ENCODE peak calls at places on chromosomes 11 and 22, in seven cellular contexts. M, W, Y, G, A, Z and F are unnamed samples. For H3K9me3, the result is how much of the 10 kb centered on the place peaks cover.

GRCh38 chr22:38481871-38482332 is 14.0 kb downstream of the KDELR3 start:
- DNase-seq in M (no peak), W (no peak), Y (no peak), G (no peak), A (no peak), Z (no peak), F (no peak)

GRCh38 chr22:27405672-27406388 is 395.7 kb downstream of the MN1 start:
- DNase-seq in M (peak), W (peak), Y (peak), G (peak), A (peak), Z (peak), F (peak)

GRCh38 chr22:35380013-35380412 is 883 bp upstream of the HMOX1 start:
- DNase-seq in M (no peak), W (no peak), Y (no peak), G (no peak), A (no peak), Z (no peak), F (no peak)

GRCh38 chr22:27133951-27134664 is 476.7 kb downstream of the MIAT start:
- DNase-seq in M (no peak), W (no peak), Y (no peak), G (no peak), A (no peak), Z (no peak), F (no peak)

GRCh38 chr22:26708256-26709009 is 51.0 kb downstream of the MIAT start:
- DNase-seq in M (no peak), W (no peak), Y (no peak), G (no peak), A (no peak), Z (no peak), F (no peak)

GRCh38 chr22:46013460-46014416 is 36.8 kb upstream of the WNT7B start:
- DNase-seq in M (peak), W (peak), Y (peak), G (peak), A (peak), Z (peak), F (peak)

GRCh38 chr11:79456501-79456900 is 15.7 kb upstream of the TENM4 start:
- DNase-seq in M (no peak), W (no peak), Y (no peak), G (no peak), A (no peak), Z (no peak), F (no peak)

GRCh38 chr11:11620251-11620965 is 1.4 kb downstream of the GALNT18 start:
- DNase-seq in M (peak), W (peak), Y (peak), G (peak), A (peak), Z (peak), F (no peak)

GRCh38 chr22:28019881-28020861 is 101.1 kb upstream of the PITPNB start:
- DNase-seq in M (peak), W (peak), Y (peak), G (peak), A (peak), Z (peak), F (peak)

GRCh38 chr11:132205006-132205405 is 834.6 kb downstream of the NTM start:
- DNase-seq in M (no peak), W (no peak), Y (no peak), G (no peak), A (no peak), Z (no peak), F (no peak)

GRCh38 chr11:3981084-3981633 is 113.4 kb upstream of the RRM1 start:
- DNase-seq in M (no peak), W (no peak), Y (no peak), G (no peak), A (no peak), Z (no peak), F (no peak)

GRCh38 chr11:13320688-13321087 is 43.1 kb downstream of the BMAL1 start:
- DNase-seq in M (no peak), W (no peak), Y (no peak), G (no peak), A (no peak), Z (no peak), F (no peak)

GRCh38 chr11:10885703-10886363 is 28.0 kb upstream of the ZBED5 start:
- DNase-seq in M (no peak), W (no peak), Y (no peak), G (no peak), A (no peak), Z (no peak), F (peak)

GRCh38 chr11:44343778-44344424 is 34.0 kb upstream of the ALX4 start:
- DNase-seq in M (no peak), W (no peak), Y (no peak), G (no peak), A (no peak), Z (no peak), F (no peak)

GRCh38 chr22:28373841-28374240 is 305.8 kb downstream of the TTC28 start:
- DNase-seq in M (no peak), W (no peak), Y (no peak), G (no peak), A (no peak), Z (no peak), F (no peak)

GRCh38 chr22:37920131-37920530 is 14.0 kb downstream of the MICALL1 start:
- DNase-seq in M (no peak), W (no peak), Y (no peak), G (no peak), A (no peak), Z (no peak), F (no peak)

GRCh38 chr11:1772270-1773130 is 8.8 kb upstream of the CTSD start:
- DNase-seq in M (no peak), W (no peak), Y (peak), G (peak), A (peak), Z (peak), F (peak)

GRCh38 chr11:116084511-116084910 is 580.3 kb upstream of the CADM1 start:
- DNase-seq in M (no peak), W (no peak), Y (no peak), G (no peak), A (no peak), Z (no peak), F (no peak)

GRCh38 chr11:10931761-10932700 is 74.2 kb upstream of the ZBED5 start:
- DNase-seq in M (no peak), W (peak), Y (peak), G (no peak), A (no peak), Z (peak), F (no peak)

GRCh38 chr11:11218287-11218986 is 134.6 kb downstream of the CSNK2A3 start:
- DNase-seq in M (peak), W (peak), Y (no peak), G (no peak), A (peak), Z (no peak), F (no peak)

GRCh38 chr11:111472228-111472627 is 40.0 kb downstream of the BTG4 start:
- DNase-seq in M (no peak), W (no peak), Y (no peak), G (no peak), A (no peak), Z (no peak), F (no peak)

GRCh38 chr11:21564095-21564494 is 628.8 kb upstream of the ANO5 start:
- DNase-seq in M (no peak), W (no peak), Y (no peak), G (no peak), A (no peak), Z (no peak), F (no peak)

GRCh38 chr22:42932857-42933782 is 76.0 kb upstream of the ARFGAP3 start:
- DNase-seq in M (no peak), W (no peak), Y (no peak), G (no peak), A (no peak), Z (no peak), F (no peak)

GRCh38 chr11:20632169-20632532 is 32.7 kb downstream of the SLC6A5 start:
- DNase-seq in M (no peak), W (no peak), Y (no peak), G (no peak), A (no peak), Z (no peak), F (no peak)

GRCh38 chr22:38108561-38109319 is 1.7 kb downstream of the BAIAP2L2 start:
- DNase-seq in M (peak), W (no peak), Y (no peak), G (no peak), A (no peak), Z (no peak), F (no peak)

GRCh38 chr11:17802491-17802890 is 67.9 kb downstream of the KCNC1 start:
- DNase-seq in M (no peak), W (no peak), Y (no peak), G (no peak), A (no peak), Z (no peak), F (no peak)

GRCh38 chr11:118612378-118612777 is 5.0 kb downstream of the PHLDB1 start:
- DNase-seq in M (no peak), W (peak), Y (peak), G (no peak), A (no peak), Z (peak), F (no peak)

GRCh38 chr11:65648997-65649491 is 11.1 kb downstream of the SIPA1 start:
- DNase-seq in M (peak), W (no peak), Y (peak), G (no peak), A (peak), Z (no peak), F (no peak)

GRCh38 chr22:22945195-22945594 is 57.6 kb downstream of the IGLL5 start:
- DNase-seq in M (no peak), W (no peak), Y (peak), G (no peak), A (no peak), Z (no peak), F (no peak)

GRCh38 chr22:46908641-46909107 is 146.2 kb downstream of the TBC1D22A start:
- DNase-seq in M (no peak), W (no peak), Y (no peak), G (no peak), A (no peak), Z (peak), F (no peak)

GRCh38 chr11:81655351-81655750 is 1078.3 kb downstream of the FAM181B start:
- DNase-seq in M (no peak), W (no peak), Y (no peak), G (no peak), A (no peak), Z (no peak), F (no peak)

GRCh38 chr11:109984634-109985289 is 108.4 kb upstream of the ZC3H12C start:
- DNase-seq in M (no peak), W (no peak), Y (no peak), G (no peak), A (no peak), Z (no peak), F (no peak)

GRCh38 chr22:50684501-50684900 is 11.9 kb downstream of the SHANK3 start:
- DNase-seq in M (no peak), W (no peak), Y (no peak), G (no peak), A (no peak), Z (no peak), F (no peak)

GRCh38 chr11:10930224-10930960 is 72.5 kb upstream of the ZBED5 start:
- DNase-seq in M (peak), W (no peak), Y (no peak), G (no peak), A (no peak), Z (no peak), F (no peak)

GRCh38 chr22:41821449-41822030 is 11.4 kb upstream of the SREBF2 start:
- DNase-seq in M (no peak), W (no peak), Y (no peak), G (no peak), A (no peak), Z (no peak), F (peak)

GRCh38 chr11:13772223-13773046 is 104.0 kb downstream of the FAR1 start:
- DNase-seq in M (peak), W (no peak), Y (no peak), G (peak), A (no peak), Z (peak), F (no peak)

GRCh38 chr22:24434472-24435322 is 7.3 kb downstream of the ADORA2A start:
- DNase-seq in M (no peak), W (no peak), Y (no peak), G (no peak), A (no peak), Z (no peak), F (no peak)

GRCh38 chr11:91248199-91248807 is 976.3 kb upstream of the FAT3 start:
- DNase-seq in M (peak), W (no peak), Y (no peak), G (peak), A (no peak), Z (peak), F (peak)

GRCh38 chr22:32799516-32799915 is 2.0 kb upstream of the TIMP3 start:
- DNase-seq in M (no peak), W (no peak), Y (no peak), G (no peak), A (no peak), Z (no peak), F (no peak)

GRCh38 chr11:86414032-86414431 is 39.3 kb downstream of the CCDC81 start:
- DNase-seq in M (no peak), W (no peak), Y (no peak), G (no peak), A (no peak), Z (no peak), F (no peak)

GRCh38 chr11:69909561-69910518 is 90.6 kb upstream of the FGF3 start:
- DNase-seq in M (no peak), W (no peak), Y (no peak), G (no peak), A (no peak), Z (peak), F (peak)
- TF ChIP-seq CTCF in M (peak), W (peak), Y (peak), G (peak), A (no peak), Z (peak), F (peak)

GRCh38 chr11:128496249-128496648 is 91.1 kb downstream of the ETS1 start:
- DNase-seq in M (no peak), W (no peak), Y (no peak), G (no peak), A (no peak), Z (no peak), F (no peak)
- H3K4me3 ChIP-seq in M (no peak), W (peak), Y (no peak), G (peak), A (no peak), Z (no peak), F (no peak)

GRCh38 chr22:49100316-49100715 is 727.4 kb downstream of the BRD1 start:
- DNase-seq in M (no peak), W (no peak), Y (no peak), G (no peak), A (no peak), Z (no peak), F (no peak)
- H3K9me3 ChIP-seq in M (under half), W (under half), Y (under half), G (under half), A (under half), Z (under half), F (under half)

GRCh38 chr11:104152941-104153340 is 11.0 kb downstream of the PDGFD start:
- DNase-seq in M (no peak), W (no peak), Y (no peak), G (no peak), A (no peak), Z (no peak), F (no peak)

GRCh38 chr11:104148696-104149095 is 15.3 kb downstream of the PDGFD start:
- DNase-seq in M (no peak), W (no peak), Y (no peak), G (no peak), A (no peak), Z (no peak), F (no peak)

GRCh38 chr11:104148074-104148473 is 15.9 kb downstream of the PDGFD start:
- DNase-seq in M (no peak), W (no peak), Y (no peak), G (no peak), A (no peak), Z (no peak), F (no peak)

GRCh38 chr11:104154296-104154695 is 9.7 kb downstream of the PDGFD start:
- DNase-seq in M (no peak), W (no peak), Y (no peak), G (no peak), A (no peak), Z (peak), F (no peak)

DNA sequence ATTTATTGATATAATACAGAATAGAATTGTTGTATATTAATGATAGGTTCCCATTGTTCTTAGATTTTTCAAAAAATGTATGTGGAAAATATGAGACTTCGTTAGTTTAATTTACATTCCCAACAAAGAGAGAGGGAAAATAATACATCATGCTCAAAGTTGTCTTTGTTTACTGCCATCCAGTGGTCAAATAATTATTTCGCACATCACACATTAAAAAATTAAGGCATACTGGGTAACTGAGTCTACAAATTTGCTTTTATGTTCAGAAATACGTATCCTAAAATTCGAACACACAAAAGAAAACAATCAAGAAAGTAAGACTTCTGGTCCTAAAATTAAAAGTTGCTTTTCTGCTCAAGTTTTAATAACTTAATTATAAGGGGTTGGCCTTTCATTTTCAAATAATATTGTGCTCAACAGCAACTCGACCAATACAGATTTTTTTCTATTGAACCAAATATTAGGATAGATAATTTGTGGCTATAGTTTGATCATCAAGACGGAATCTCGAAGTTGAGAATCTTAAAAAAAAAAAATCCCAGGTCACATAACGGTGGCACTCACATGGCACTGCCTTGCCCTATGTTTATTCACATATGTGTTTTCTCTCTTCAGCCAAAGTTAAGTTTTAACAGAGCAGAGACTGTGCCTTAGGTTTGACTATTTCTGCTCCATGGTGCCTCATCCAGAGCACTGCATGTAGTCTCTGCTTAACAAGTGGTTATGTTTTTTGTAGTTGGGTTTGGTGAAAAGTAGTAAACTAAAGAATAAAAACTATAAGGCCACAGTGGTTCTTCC is 12.3 kb downstream of the PDGFD start:
- DNase-seq in M (no peak), W (no peak), Y (no peak), G (peak), A (no peak), Z (no peak), F (no peak)
- TF ChIP-seq CTCF in M (peak), W (peak), Y (no peak), G (peak), A (peak), Z (peak), F (peak)

GRCh38 chr11:36069576-36070214 is 125.8 kb downstream of the LDLRAD3 start:
- DNase-seq in M (no peak), W (no peak), Y (no peak), G (no peak), A (no peak), Z (peak), F (no peak)
- H3K4me3 ChIP-seq in M (no peak), W (no peak), Y (no peak), G (no peak), A (no peak), Z (no peak), F (no peak)

DNA sequence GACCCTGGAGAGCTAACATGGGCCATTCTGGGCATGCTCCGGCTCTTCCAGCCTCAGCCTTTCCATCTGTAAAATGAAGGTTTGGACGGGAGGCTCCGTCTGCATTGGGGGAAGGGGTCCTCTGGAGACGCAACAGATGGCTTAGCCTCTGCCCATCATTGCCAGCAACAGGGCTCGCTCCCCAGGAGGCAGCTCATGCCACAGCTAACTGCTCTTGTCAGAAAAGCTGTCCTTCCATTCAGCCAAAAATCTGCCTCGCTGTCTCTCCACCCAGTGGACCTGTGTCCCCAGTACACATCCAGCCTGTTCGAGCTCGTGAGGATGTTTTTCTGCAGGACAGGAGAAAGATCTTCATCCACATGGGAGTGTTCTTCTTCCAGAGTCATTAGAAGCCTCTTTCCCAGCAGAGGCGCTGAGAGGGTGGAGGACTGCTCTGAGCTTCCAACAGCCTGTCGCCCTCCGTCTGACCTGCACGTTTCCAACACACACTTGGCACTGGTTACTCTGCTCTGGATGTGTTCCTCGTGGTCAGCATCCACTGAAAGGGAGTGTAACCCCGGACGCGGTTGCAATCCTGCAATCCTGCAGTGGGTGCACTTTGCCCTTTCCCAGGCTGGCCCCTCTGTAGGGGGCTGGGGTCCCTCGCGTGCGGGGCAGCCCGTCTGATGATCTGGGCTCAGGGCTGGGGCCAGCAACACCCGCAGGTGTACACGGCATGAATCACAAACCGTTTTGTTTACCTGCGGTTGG is 1340.9 kb downstream of the TBC1D22A start:
- DNase-seq in M (no peak), W (no peak), Y (no peak), G (no peak), A (no peak), Z (no peak), F (no peak)
- H3K9me3 ChIP-seq in M (under half), W (under half), Y (under half), G (under half), A (under half), Z (under half), F (under half)

GRCh38 chr22:29523761-29524160 is 29.8 kb downstream of the THOC5 start:
- DNase-seq in M (no peak), W (no peak), Y (no peak), G (no peak), A (no peak), Z (no peak), F (no peak)

GRCh38 chr22:29521526-29521925 is 32.0 kb downstream of the THOC5 start:
- DNase-seq in M (no peak), W (no peak), Y (no peak), G (no peak), A (no peak), Z (no peak), F (no peak)

GRCh38 chr22:29520851-29521250 is 32.7 kb downstream of the THOC5 start:
- DNase-seq in M (no peak), W (no peak), Y (no peak), G (no peak), A (no peak), Z (no peak), F (no peak)

GRCh38 chr22:29528144-29528543 is 25.4 kb downstream of the THOC5 start:
- DNase-seq in M (no peak), W (no peak), Y (no peak), G (no peak), A (no peak), Z (no peak), F (no peak)

GRCh38 chr22:29524440-29525191 is 28.9 kb downstream of the THOC5 start:
- DNase-seq in M (peak), W (no peak), Y (peak), G (no peak), A (no peak), Z (peak), F (peak)
- TF ChIP-seq CTCF in M (peak), W (peak), Y (no peak), G (peak), A (no peak), Z (peak), F (peak)

GRCh38 chr11:93221539-93221938 is 23.7 kb upstream of the SLC36A4 start:
- DNase-seq in M (no peak), W (no peak), Y (no peak), G (no peak), A (no peak), Z (no peak), F (no peak)
- H3K4me3 ChIP-seq in M (no peak), W (no peak), Y (no peak), G (no peak), A (no peak), Z (no peak), F (no peak)

GRCh38 chr11:58775066-58775708 is 43.4 kb upstream of the GLYAT start:
- DNase-seq in M (no peak), W (no peak), Y (no peak), G (no peak), A (no peak), Z (no peak), F (no peak)
- H3K9me3 ChIP-seq in M (under half), W (under half), Y (under half), G (under half), A (under half), Z (under half), F (under half)